ENCODE peak calls at places on chromosomes 6 and 20, in seven cellular contexts. Z, Y, K, W, T, B and A are unnamed samples. For H3K4me1, the result is how much of the 10 kb centered on the place peaks cover.

GRCh38 chr6:108119212-108120141 is 44.9 kb upstream of the OSTM1 start:
- DNase-seq in Y (peak), B (no peak), W (no peak), T (peak), Z (peak), K (no peak), A (no peak)

GRCh38 chr20:16360668-16361067 is 212.6 kb downstream of the KIF16B start:
- DNase-seq in Z (no peak), B (no peak), T (no peak), Y (no peak), W (no peak), K (no peak), A (no peak)

GRCh38 chr6:18632670-18633410 is 245.7 kb downstream of the RNF144B start:
- DNase-seq in Z (no peak), T (no peak), K (no peak), W (peak), Y (no peak), B (no peak), A (no peak)

GRCh38 chr6:84428300-84428907 is 201.0 kb upstream of the CEP162 start:
- DNase-seq in B (peak), W (peak), Y (peak), T (peak), K (no peak), Z (peak), A (peak)

GRCh38 chr6:170173416-170173990 is 117.4 kb downstream of the DLL1 start:
- DNase-seq in Y (peak), K (no peak), W (no peak), B (no peak), T (no peak), Z (no peak), A (no peak)

GRCh38 chr20:56483970-56484369 is 15.5 kb downstream of the RTF2 start:
- DNase-seq in T (no peak), Z (no peak), K (no peak), B (no peak), W (no peak), Y (no peak), A (no peak)

GRCh38 chr6:135321012-135321621 is 140.0 kb downstream of the MYB start:
- DNase-seq in W (no peak), Z (no peak), K (no peak), B (no peak), T (no peak), Y (no peak), A (no peak)

GRCh38 chr6:118562959-118563358 is 14.9 kb downstream of the PLN start:
- DNase-seq in W (peak), B (no peak), T (no peak), K (no peak), Z (no peak), Y (no peak), A (no peak)

GRCh38 chr6:127342296-127342945 is 988 bp downstream of the ECHDC1 start:
- DNase-seq in T (peak), K (no peak), W (peak), Z (peak), B (no peak), Y (no peak), A (no peak)

GRCh38 chr6:14316911-14317535 is 199.5 kb downstream of the CD83 start:
- DNase-seq in T (peak), K (no peak), Z (peak), B (peak), Y (no peak), W (no peak), A (peak)

GRCh38 chr6:100281471-100281878 is 183.2 kb downstream of the SIM1 start:
- DNase-seq in T (peak), W (no peak), B (no peak), K (no peak), Z (peak), Y (peak), A (no peak)

GRCh38 chr6:32340242-32340641 is 31.5 kb downstream of the TSBP1 start:
- DNase-seq in T (no peak), K (no peak), B (no peak), Y (no peak), Z (no peak), W (no peak), A (no peak)

GRCh38 chr20:38840894-38841470 is 35.5 kb downstream of the PPP1R16B start:
- DNase-seq in W (no peak), B (no peak), Z (no peak), Y (no peak), T (no peak), K (no peak), A (no peak)

GRCh38 chr20:38841570-38841969 is 36.1 kb downstream of the PPP1R16B start:
- DNase-seq in W (no peak), K (no peak), T (no peak), B (no peak), Z (no peak), Y (no peak), A (no peak)

GRCh38 chr20:38838326-38838725 is 32.8 kb downstream of the PPP1R16B start:
- DNase-seq in K (no peak), Y (no peak), B (no peak), W (no peak), T (no peak), Z (no peak), A (no peak)

GRCh38 chr20:38840053-38840893 is 34.8 kb downstream of the PPP1R16B start:
- DNase-seq in Z (no peak), W (peak), K (no peak), B (no peak), Y (no peak), T (no peak), A (no peak)

DNA sequence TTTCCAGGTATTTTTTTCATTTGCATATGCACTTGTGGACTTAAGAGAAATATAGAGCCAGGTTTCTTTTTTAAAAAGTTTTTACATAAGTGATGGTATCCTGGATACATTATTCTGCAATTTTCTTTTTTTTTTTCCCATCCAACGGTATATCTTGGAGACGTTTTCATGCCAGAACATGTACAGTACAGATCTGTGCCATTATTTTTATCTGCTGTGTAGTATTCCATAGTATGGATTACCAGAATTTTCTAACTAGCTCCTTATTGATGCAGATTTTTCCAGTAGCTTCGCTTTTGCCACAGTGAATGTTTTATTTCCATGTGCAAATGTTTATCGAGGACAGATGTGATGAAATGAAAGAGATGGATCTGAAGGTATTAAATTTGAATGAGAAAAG is 34.1 kb downstream of the PPP1R16B start:
- DNase-seq in T (no peak), W (no peak), K (no peak), B (no peak), Y (no peak), Z (no peak), A (no peak)
- H3K4me1 ChIP-seq in T (under half), W (under half), K (under half), B (under half), Y (under half), Z (under half), A (under half)

GRCh38 chr6:2185056-2185455 is 60.3 kb downstream of the GMDS start:
- DNase-seq in W (no peak), Y (no peak), Z (no peak), K (no peak), B (no peak), T (no peak), A (no peak)
- H3K4me1 ChIP-seq in W (under half), Y (under half), Z (under half), K (under half), B (under half), T (under half), A (under half)

DNA sequence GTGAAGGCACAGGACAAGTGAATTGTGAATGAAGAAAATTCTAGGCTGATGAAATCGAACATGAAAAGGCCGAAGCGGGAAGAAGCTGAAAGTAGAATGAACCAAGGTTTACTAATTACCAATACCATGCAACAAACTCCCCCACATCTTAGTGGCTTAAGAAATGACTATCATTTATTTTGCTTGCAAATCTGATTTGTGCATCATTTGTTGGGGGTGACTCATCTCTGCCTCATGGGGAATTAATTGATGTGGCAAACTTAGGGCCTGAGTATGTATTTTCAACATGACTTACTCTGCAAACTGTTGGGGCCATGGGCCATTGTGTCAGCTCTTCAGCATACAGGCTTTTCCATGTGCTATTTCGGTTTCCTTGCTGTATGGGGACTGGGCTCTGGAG is 26.8 kb downstream of the PPP1R14C start:
- DNase-seq in B (no peak), Y (no peak), W (peak), Z (no peak), K (no peak), T (no peak), A (no peak)
- H3K4me1 ChIP-seq in B (under half), Y (under half), W (under half), Z (under half), K (under half), T (under half), A (under half)

GRCh38 chr6:112806163-112806900 is 459.2 kb downstream of the RFPL4B start:
- DNase-seq in Y (no peak), K (no peak), Z (no peak), W (peak), T (no peak), B (no peak), A (no peak)

GRCh38 chr6:112802154-112802553 is 455.0 kb downstream of the RFPL4B start:
- DNase-seq in K (no peak), W (peak), T (no peak), Y (no peak), B (no peak), Z (no peak), A (no peak)

GRCh38 chr6:112801681-112802080 is 454.6 kb downstream of the RFPL4B start:
- DNase-seq in Y (no peak), T (no peak), W (no peak), B (no peak), K (no peak), Z (no peak), A (no peak)

GRCh38 chr6:112800916-112801315 is 453.8 kb downstream of the RFPL4B start:
- DNase-seq in K (no peak), T (no peak), Z (no peak), Y (no peak), B (no peak), W (peak), A (no peak)

DNA sequence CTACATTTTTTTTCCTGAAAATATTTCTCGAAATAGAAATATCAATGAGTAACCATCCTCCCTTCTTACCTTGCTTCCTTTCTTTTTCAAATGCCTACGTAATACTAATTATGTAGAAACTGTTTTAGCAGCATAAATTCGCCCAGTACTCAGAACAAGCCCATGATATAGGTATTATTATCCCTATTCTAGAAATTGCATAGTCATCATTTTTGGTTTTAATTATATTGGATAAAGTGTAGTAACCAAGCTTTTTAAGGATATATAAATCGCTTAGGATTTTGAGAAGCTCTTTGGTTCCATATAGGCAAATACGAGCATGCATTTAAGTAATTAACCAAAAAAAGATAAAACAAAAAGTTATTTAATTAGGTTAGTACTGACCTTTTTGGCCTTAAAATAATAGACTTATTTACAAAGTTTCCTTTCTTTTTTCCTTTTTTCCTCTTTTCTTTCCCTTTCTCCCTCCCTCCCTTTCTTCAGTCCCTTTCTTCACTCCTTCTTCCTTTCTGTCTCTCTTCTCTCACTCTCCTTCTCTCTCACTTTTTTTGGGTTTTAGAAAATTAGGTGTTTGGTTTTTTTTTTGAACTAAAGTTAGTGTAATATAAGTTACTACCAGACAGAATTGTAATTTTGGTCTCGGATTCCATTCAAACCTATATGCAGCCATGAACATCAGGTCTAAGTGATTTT is 457.7 kb downstream of the RFPL4B start:
- DNase-seq in W (no peak), Y (no peak), T (no peak), B (no peak), Z (no peak), K (no peak), A (no peak)
- H3K4me1 ChIP-seq in W (under half), Y (under half), T (under half), B (under half), Z (under half), K (under half), A (under half)

GRCh38 chr20:662289-663192 is 9.5 kb upstream of the SRXN1 start:
- DNase-seq in Y (no peak), W (no peak), T (no peak), K (no peak), B (no peak), Z (no peak), A (peak)

GRCh38 chr20:663315-664090 is 10.5 kb upstream of the SRXN1 start:
- DNase-seq in Y (peak), W (peak), T (peak), Z (peak), B (no peak), K (no peak), A (no peak)

GRCh38 chr20:664151-664550 is 11.2 kb upstream of the SRXN1 start:
- DNase-seq in Z (no peak), T (no peak), K (no peak), B (no peak), W (no peak), Y (no peak), A (no peak)

GRCh38 chr20:665276-665675 is 10.3 kb downstream of the SCRT2 start:
- DNase-seq in B (no peak), W (no peak), Y (no peak), Z (peak), T (no peak), K (no peak), A (peak)

GRCh38 chr20:664576-664975 is 11.0 kb downstream of the SCRT2 start:
- DNase-seq in Z (no peak), T (no peak), W (no peak), K (no peak), B (no peak), Y (no peak), A (no peak)
- H3K4me1 ChIP-seq in Z (half or more), T (under half), W (under half), K (under half), B (under half), Y (under half), A (under half)

DNA sequence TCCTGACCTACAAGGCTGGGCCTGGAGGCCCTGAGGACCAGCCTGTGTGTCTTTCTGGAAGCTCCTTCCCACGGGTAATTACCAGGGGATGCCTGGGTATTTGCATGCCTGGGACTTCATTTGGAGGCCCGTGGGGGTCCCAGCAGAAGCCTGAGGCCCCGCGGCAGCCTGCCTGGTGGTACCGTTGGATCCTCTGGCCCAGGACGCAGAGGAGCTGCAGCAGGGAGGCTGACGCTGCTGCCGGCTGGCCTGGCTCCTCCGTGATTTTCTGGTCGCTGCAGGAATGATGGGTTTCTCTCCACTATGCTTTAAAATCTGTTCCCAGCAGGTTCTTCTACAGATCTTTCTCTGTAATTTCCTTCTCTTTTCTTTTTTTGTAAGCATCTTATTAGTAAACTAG is 6.5 kb downstream of the CABLES2 start:
- DNase-seq in W (no peak), Y (no peak), K (no peak), T (no peak), Z (no peak), B (no peak), A (no peak)
- H3K4me1 ChIP-seq in W (under half), Y (under half), K (under half), T (under half), Z (under half), B (under half), A (under half)

GRCh38 chr6:150119256-150119655 is 23.6 kb upstream of the PPP1R14C start:
- DNase-seq in T (no peak), B (no peak), Y (no peak), K (peak), Z (no peak), W (peak), A (no peak)
- H3K4me1 ChIP-seq in T (under half), B (under half), Y (under half), K (under half), Z (under half), W (under half), A (under half)